ENCODE peak calls at places on chromosomes 3 and 15, in five cellular contexts. D is AG04450, C is cardiac fibroblast, U is left lung, B is HFF-Myc. R is an unnamed sample.
A peak's percentile ranks its signal among the peaks of the same experiment; 100 is the strongest.

GRCh38 chr3:124621498-124621897 is 108.8 kb upstream of the UMPS start:
- DNase-seq in C (no peak), B (no peak), D (no peak), U (no peak), R (no peak)

GRCh38 chr15:69573815-69574472 is 121.3 kb downstream of the RPLP1 start:
- DNase-seq in U (no peak), D (no peak), B (no peak), C (peak; percentile 23), R (no peak)

GRCh38 chr15:41794081-41794480 is 19.8 kb downstream of the MAPKBP1 start:
- DNase-seq in C (no peak), D (no peak), B (peak; percentile 77), U (no peak), R (no peak)

GRCh38 chr3:100205161-100205560 is 55.6 kb upstream of the TBC1D23 start:
- DNase-seq in C (no peak), B (no peak), D (no peak), U (no peak), R (no peak)

GRCh38 chr3:165523801-165524200 is 313.4 kb downstream of the BCHE start:
- DNase-seq in B (no peak), U (no peak), C (peak; percentile 51), D (peak; percentile 36), R (no peak)

GRCh38 chr3:170480111-170480510 is 61.4 kb downstream of the CLDN11 start:
- DNase-seq in C (no peak), B (no peak), D (no peak), U (no peak), R (no peak)

GRCh38 chr3:157794771-157795170 is 291.6 kb upstream of the VEPH1 start:
- DNase-seq in C (peak; percentile 68), D (no peak), U (no peak), B (peak; percentile 50), R (no peak)

GRCh38 chr3:160909917-160910316 is 153.9 kb downstream of the PPM1L start:
- DNase-seq in B (no peak), D (no peak), C (no peak), U (no peak), R (no peak)

GRCh38 chr15:68464451-68465090 is 32.6 kb upstream of the ITGA11 start:
- DNase-seq in U (no peak), C (peak; percentile 78), B (no peak), D (no peak), R (no peak)

GRCh38 chr15:73955326-73955725 is 29.1 kb downstream of the LOXL1 start:
- DNase-seq in U (no peak), B (no peak), D (no peak), C (no peak), R (no peak)

GRCh38 chr3:132898131-132898530 is 140.1 kb upstream of the TMEM108 start:
- DNase-seq in C (no peak), B (no peak), D (no peak), U (no peak), R (no peak)

GRCh38 chr3:31445701-31446100 is 87.0 kb upstream of the STT3B start:
- DNase-seq in D (no peak), B (no peak), U (no peak), C (no peak), R (no peak)

GRCh38 chr3:94887056-94887455 is 824.2 kb downstream of the NSUN3 start:
- DNase-seq in B (no peak), U (no peak), D (no peak), C (no peak), R (no peak)

GRCh38 chr15:70863450-70864218 is 9.7 kb upstream of the LARP6 start:
- DNase-seq in B (no peak), C (peak; percentile 86), D (no peak), U (no peak), R (no peak)

GRCh38 chr3:38454179-38454883 is 641 bp downstream of the ACVR2B start:
- DNase-seq in C (peak; percentile 16), B (no peak), D (no peak), U (no peak), R (peak; percentile 60)

GRCh38 chr3:13543251-13543650 is 5.7 kb upstream of the FBLN2 start:
- DNase-seq in C (peak; percentile 83), D (peak; percentile 30), B (no peak), U (peak; percentile 57), R (no peak)

GRCh38 chr15:64619880-64620839 is 155.2 kb downstream of the RBPMS2 start:
- DNase-seq in B (no peak), U (no peak), C (peak; percentile 83), D (no peak), R (no peak)

GRCh38 chr15:60744826-60745225 is 265.9 kb upstream of the ICE2 start:
- DNase-seq in D (no peak), U (no peak), C (no peak), B (no peak), R (no peak)

GRCh38 chr15:89759835-89760234 is 8.8 kb upstream of the MESP1 start:
- DNase-seq in B (no peak), C (no peak), U (no peak), D (no peak), R (no peak)

GRCh38 chr15:40106203-40107161 is 2.2 kb downstream of the BMF start:
- DNase-seq in C (peak; percentile 59), D (no peak), U (peak; percentile 86), B (no peak), R (no peak)

GRCh38 chr3:156865732-156866131 is 39.6 kb downstream of the LEKR1 start:
- DNase-seq in B (no peak), C (peak; percentile 43), U (no peak), D (no peak), R (no peak)

GRCh38 chr3:139108253-139108969 is 63.7 kb upstream of the PRR23C start:
- DNase-seq in B (no peak), C (no peak), U (no peak), D (no peak), R (peak; percentile 25)

GRCh38 chr3:38579551-38580449 is 69.7 kb downstream of the SCN5A start:
- DNase-seq in B (peak; percentile 76), D (no peak), U (no peak), C (peak; percentile 4), R (peak; percentile 37)

GRCh38 chr3:87207500-87207899 is 19.6 kb upstream of the CHMP2B start:
- DNase-seq in C (peak; percentile 42), D (no peak), B (no peak), U (no peak), R (no peak)

GRCh38 chr3:73480187-73480672 is 144.5 kb downstream of the PDZRN3 start:
- DNase-seq in B (no peak), D (no peak), U (peak; percentile 53), C (peak; percentile 28), R (no peak)

GRCh38 chr3:81823882-81824395 is 62.5 kb upstream of the GBE1 start:
- DNase-seq in B (no peak), C (no peak), D (no peak), U (no peak), R (no peak)

GRCh38 chr3:152175576-152175883 is 93.2 kb upstream of the MBNL1 start:
- DNase-seq in D (peak; percentile 78), C (peak; percentile 94), B (no peak), U (no peak), R (no peak)

GRCh38 chr15:50067254-50067653 is 51.8 kb downstream of the ATP8B4 start:
- DNase-seq in C (no peak), D (no peak), U (no peak), B (no peak), R (no peak)

GRCh38 chr3:14461748-14462324 is 59.4 kb downstream of the SLC6A6 start:
- DNase-seq in D (peak; percentile 34), B (no peak), U (no peak), C (peak; percentile 82), R (no peak)

GRCh38 chr3:39177708-39178332 is 14.6 kb downstream of the XIRP1 start:
- DNase-seq in C (peak; percentile 97), B (peak; percentile 85), U (peak; percentile 91), D (peak; percentile 86), R (peak; percentile 57)

GRCh38 chr3:69941439-69942176 is 57.9 kb upstream of the SAMMSON start:
- DNase-seq in C (no peak), D (peak; percentile 59), U (no peak), B (no peak), R (no peak)

GRCh38 chr3:11367116-11367781 is 95.1 kb downstream of the ATG7 start:
- DNase-seq in C (peak; percentile 84), D (no peak), B (no peak), U (peak; percentile 50), R (no peak)

GRCh38 chr3:58170376-58170775 is 40.4 kb downstream of the DNASE1L3 start:
- DNase-seq in C (no peak), D (no peak), B (no peak), U (no peak), R (no peak)

GRCh38 chr3:11346416-11346815 is 74.2 kb downstream of the ATG7 start:
- DNase-seq in B (no peak), D (peak; percentile 63), U (no peak), C (peak; percentile 39), R (no peak)

GRCh38 chr3:128553560-128553959 is 60.6 kb upstream of the GATA2 start:
- DNase-seq in U (no peak), B (no peak), C (peak; percentile 25), D (no peak), R (no peak)

GRCh38 chr15:85760531-85761371 is 34.0 kb downstream of the KLHL25 start:
- DNase-seq in B (no peak), U (no peak), C (no peak), D (no peak), R (no peak)
- TF ChIP-seq CTCF in B (no peak), U (no peak), C (no peak), D (no peak), R (no peak)

GRCh38 chr15:25683911-25684310 is 179.2 kb downstream of the ATP10A start:
- DNase-seq in C (no peak), U (no peak), B (no peak), D (no peak), R (no peak)
- TF ChIP-seq CTCF in C (no peak), U (no peak), B (no peak), D (no peak), R (no peak)

DNA sequence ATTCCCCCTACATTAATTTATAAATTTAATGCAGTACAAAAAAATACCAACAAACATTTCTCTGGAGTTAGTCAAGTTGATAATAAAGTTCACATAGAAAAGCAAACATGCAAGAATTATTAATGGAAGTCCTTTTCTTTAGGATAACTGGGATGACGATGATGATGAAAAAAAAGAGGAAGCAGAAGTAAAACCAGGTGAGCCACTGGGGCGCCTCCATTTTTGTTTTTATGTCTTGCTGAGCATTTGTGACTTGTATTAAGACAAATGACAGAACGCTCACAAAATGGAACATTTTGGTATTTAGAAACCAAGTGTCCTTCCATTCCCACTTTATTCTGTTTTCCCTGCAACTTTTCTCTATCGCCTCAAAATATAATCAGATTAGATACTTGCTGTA is 13.8 kb downstream of the EIF3J start:
- DNase-seq in B (no peak), C (no peak), U (no peak), D (no peak), R (no peak)
- TF ChIP-seq CTCF in B (no peak), C (no peak), U (no peak), D (no peak), R (no peak)

DNA sequence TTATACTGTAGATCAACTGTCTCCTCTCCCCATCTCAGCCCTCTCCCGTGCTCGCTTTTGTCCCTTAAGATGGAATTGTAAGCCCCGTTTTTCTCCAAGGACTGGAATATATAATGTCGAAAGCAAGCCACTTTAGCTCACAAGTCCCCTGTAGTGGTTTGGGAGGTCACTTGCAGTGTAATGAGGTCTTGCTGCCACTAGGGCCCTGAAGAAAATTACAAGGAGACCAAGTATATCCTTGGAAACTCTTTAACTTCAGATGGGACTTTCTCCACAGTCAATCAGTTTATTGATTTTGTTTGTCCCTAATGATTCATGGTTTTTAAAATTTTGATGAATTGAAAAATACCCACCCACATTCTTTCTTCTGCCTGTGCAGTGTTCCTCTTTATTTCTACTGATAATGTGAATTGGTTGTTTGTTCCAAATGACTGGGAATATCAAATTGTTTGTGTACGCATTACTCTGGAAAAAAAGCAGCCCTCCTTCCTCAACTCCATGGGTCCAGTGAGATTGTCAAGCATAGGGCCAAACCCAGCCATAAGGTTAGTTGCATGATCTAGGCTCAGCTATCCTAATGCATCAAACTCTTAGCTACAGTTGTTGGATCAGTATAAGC is 294.8 kb downstream of the MCTP2 start:
- DNase-seq in B (no peak), D (no peak), U (no peak), C (no peak), R (no peak)
- TF ChIP-seq CTCF in B (no peak), D (peak; percentile 44), U (peak; percentile 15), C (peak; percentile 28), R (peak; percentile 73)